ENCODE peak calls at places on chromosomes 1 and 21, in six cellular contexts. One of them, this sample, is unnamed.

GRCh38 chr21:45000637-45001133 is 60.9 kb downstream of the SLX9 start:
- DNase-seq in K562: no peak
- DNase-seq in GM12878: no peak
- DNase-seq in HCT116: no peak
- DNase-seq in SK-N-SH: no peak
- DNase-seq in HepG2: no peak
- DNase-seq in this sample: no peak

GRCh38 chr1:51627672-51628071 is 10.8 kb downstream of the OSBPL9 start:
- DNase-seq in K562: no peak
- DNase-seq in GM12878: no peak
- DNase-seq in HCT116: no peak
- DNase-seq in SK-N-SH: peak; percentile 38
- DNase-seq in HepG2: peak; percentile 49
- DNase-seq in this sample: no peak

GRCh38 chr1:15950763-15951295 is 25.1 kb downstream of the ZBTB17 start:
- DNase-seq in K562: peak; percentile 60
- DNase-seq in GM12878: no peak
- DNase-seq in HCT116: no peak
- DNase-seq in SK-N-SH: no peak
- DNase-seq in HepG2: no peak
- DNase-seq in this sample: no peak

GRCh38 chr1:37325010-37325409 is 149.4 kb upstream of the ZC3H12A start:
- DNase-seq in K562: no peak
- DNase-seq in GM12878: no peak
- DNase-seq in HCT116: no peak
- DNase-seq in SK-N-SH: no peak
- DNase-seq in HepG2: no peak
- DNase-seq in this sample: no peak

GRCh38 chr1:37794372-37795339 is 1.0 kb downstream of the MANEAL start:
- DNase-seq in K562: no peak
- DNase-seq in GM12878: no peak
- DNase-seq in HCT116: no peak
- DNase-seq in SK-N-SH: peak; percentile 76
- DNase-seq in HepG2: no peak
- DNase-seq in this sample: peak; percentile 31

GRCh38 chr21:22758478-22758877 is 1760.3 kb downstream of the NCAM2 start:
- DNase-seq in K562: no peak
- DNase-seq in GM12878: no peak
- DNase-seq in HCT116: no peak
- DNase-seq in SK-N-SH: no peak
- DNase-seq in HepG2: no peak
- DNase-seq in this sample: no peak

GRCh38 chr1:202235856-202236837 is 42.5 kb downstream of the LGR6 start:
- DNase-seq in K562: peak; percentile 97
- DNase-seq in GM12878: peak; percentile 12
- DNase-seq in HCT116: peak; percentile 86
- DNase-seq in SK-N-SH: peak; percentile 87
- DNase-seq in HepG2: peak; percentile 66
- DNase-seq in this sample: peak; percentile 88

GRCh38 chr1:153792631-153793041 is 17.4 kb downstream of the SLC27A3 start:
- DNase-seq in K562: no peak
- DNase-seq in GM12878: no peak
- DNase-seq in HCT116: no peak
- DNase-seq in SK-N-SH: no peak
- DNase-seq in HepG2: no peak
- DNase-seq in this sample: no peak

GRCh38 chr1:24768873-24769605 is 23.8 kb downstream of the CLIC4 start:
- DNase-seq in K562: no peak
- DNase-seq in GM12878: no peak
- DNase-seq in HCT116: no peak
- DNase-seq in SK-N-SH: no peak
- DNase-seq in HepG2: no peak
- DNase-seq in this sample: no peak

GRCh38 chr1:42146127-42146915 is 6.9 kb upstream of the GUCA2B start:
- DNase-seq in K562: no peak
- DNase-seq in GM12878: no peak
- DNase-seq in HCT116: no peak
- DNase-seq in SK-N-SH: no peak
- DNase-seq in HepG2: no peak
- DNase-seq in this sample: no peak

GRCh38 chr1:31444725-31445448 is 31.9 kb downstream of the SERINC2 start:
- DNase-seq in K562: no peak
- DNase-seq in GM12878: no peak
- DNase-seq in HCT116: no peak
- DNase-seq in SK-N-SH: no peak
- DNase-seq in HepG2: peak; percentile 97
- DNase-seq in this sample: no peak

GRCh38 chr1:43639990-43640794 is 9.8 kb upstream of the KDM4A start:
- DNase-seq in K562: no peak
- DNase-seq in GM12878: no peak
- DNase-seq in HCT116: no peak
- DNase-seq in SK-N-SH: no peak
- DNase-seq in HepG2: no peak
- DNase-seq in this sample: peak; percentile 45

GRCh38 chr1:160108888-160109662 is 6.5 kb upstream of the ATP1A2 start:
- DNase-seq in K562: no peak
- DNase-seq in GM12878: no peak
- DNase-seq in HCT116: peak; percentile 69
- DNase-seq in SK-N-SH: peak; percentile 63
- DNase-seq in HepG2: peak; percentile 80
- DNase-seq in this sample: no peak

GRCh38 chr1:161427733-161428516 is 60.2 kb upstream of the CFAP126 start:
- DNase-seq in K562: peak; percentile 54
- DNase-seq in GM12878: peak; percentile 72
- DNase-seq in HCT116: peak; percentile 63
- DNase-seq in SK-N-SH: peak; percentile 36
- DNase-seq in HepG2: peak; percentile 35
- DNase-seq in this sample: peak; percentile 56

GRCh38 chr1:227351443-227351842 is 33.2 kb upstream of the CDC42BPA start:
- DNase-seq in K562: no peak
- DNase-seq in GM12878: no peak
- DNase-seq in HCT116: no peak
- DNase-seq in SK-N-SH: peak; percentile 42
- DNase-seq in HepG2: no peak
- DNase-seq in this sample: no peak

GRCh38 chr1:13540871-13541270 is 27.1 kb upstream of the LRRC38 start:
- DNase-seq in K562: no peak
- DNase-seq in GM12878: no peak
- DNase-seq in HCT116: no peak
- DNase-seq in SK-N-SH: no peak
- DNase-seq in HepG2: no peak
- DNase-seq in this sample: no peak

GRCh38 chr1:196677781-196678509 is 26.1 kb downstream of the CFH start:
- DNase-seq in K562: no peak
- DNase-seq in GM12878: no peak
- DNase-seq in HCT116: no peak
- DNase-seq in SK-N-SH: no peak
- DNase-seq in HepG2: no peak
- DNase-seq in this sample: peak; percentile 20

GRCh38 chr1:65067491-65068201 is 80.4 kb upstream of the AK4 start:
- DNase-seq in K562: peak; percentile 76
- DNase-seq in GM12878: no peak
- DNase-seq in HCT116: peak; percentile 46
- DNase-seq in SK-N-SH: peak; percentile 86
- DNase-seq in HepG2: peak; percentile 29
- DNase-seq in this sample: peak; percentile 31

GRCh38 chr1:165162671-165163241 is 193.8 kb downstream of the LMX1A start:
- DNase-seq in K562: no peak
- DNase-seq in GM12878: no peak
- DNase-seq in HCT116: no peak
- DNase-seq in SK-N-SH: peak; percentile 6
- DNase-seq in HepG2: peak; percentile 2
- DNase-seq in this sample: peak; percentile 38

GRCh38 chr1:111948209-111949131 is 41.0 kb downstream of the KCND3 start:
- DNase-seq in K562: no peak
- DNase-seq in GM12878: no peak
- DNase-seq in HCT116: no peak
- DNase-seq in SK-N-SH: peak; percentile 54
- DNase-seq in HepG2: no peak
- DNase-seq in this sample: peak; percentile 5
- TF ChIP-seq JUND in K562: no peak
- TF ChIP-seq JUND in GM12878: no peak
- TF ChIP-seq JUND in HCT116: no peak
- TF ChIP-seq JUND in SK-N-SH: no peak
- TF ChIP-seq JUND in HepG2: no peak
- TF ChIP-seq JUND in this sample: no peak

GRCh38 chr1:6554907-6555778 is at the start of gene TAS1R1:
- DNase-seq in K562: no peak
- DNase-seq in GM12878: no peak
- DNase-seq in HCT116: no peak
- DNase-seq in SK-N-SH: no peak
- DNase-seq in HepG2: no peak
- DNase-seq in this sample: no peak

GRCh38 chr1:6560267-6560666 is 5.2 kb downstream of the TAS1R1 start:
- DNase-seq in K562: no peak
- DNase-seq in GM12878: no peak
- DNase-seq in HCT116: no peak
- DNase-seq in SK-N-SH: no peak
- DNase-seq in HepG2: no peak
- DNase-seq in this sample: no peak

GRCh38 chr1:6557597-6557996 is 2.5 kb downstream of the TAS1R1 start:
- DNase-seq in K562: no peak
- DNase-seq in GM12878: no peak
- DNase-seq in HCT116: no peak
- DNase-seq in SK-N-SH: no peak
- DNase-seq in HepG2: no peak
- DNase-seq in this sample: no peak

DNA sequence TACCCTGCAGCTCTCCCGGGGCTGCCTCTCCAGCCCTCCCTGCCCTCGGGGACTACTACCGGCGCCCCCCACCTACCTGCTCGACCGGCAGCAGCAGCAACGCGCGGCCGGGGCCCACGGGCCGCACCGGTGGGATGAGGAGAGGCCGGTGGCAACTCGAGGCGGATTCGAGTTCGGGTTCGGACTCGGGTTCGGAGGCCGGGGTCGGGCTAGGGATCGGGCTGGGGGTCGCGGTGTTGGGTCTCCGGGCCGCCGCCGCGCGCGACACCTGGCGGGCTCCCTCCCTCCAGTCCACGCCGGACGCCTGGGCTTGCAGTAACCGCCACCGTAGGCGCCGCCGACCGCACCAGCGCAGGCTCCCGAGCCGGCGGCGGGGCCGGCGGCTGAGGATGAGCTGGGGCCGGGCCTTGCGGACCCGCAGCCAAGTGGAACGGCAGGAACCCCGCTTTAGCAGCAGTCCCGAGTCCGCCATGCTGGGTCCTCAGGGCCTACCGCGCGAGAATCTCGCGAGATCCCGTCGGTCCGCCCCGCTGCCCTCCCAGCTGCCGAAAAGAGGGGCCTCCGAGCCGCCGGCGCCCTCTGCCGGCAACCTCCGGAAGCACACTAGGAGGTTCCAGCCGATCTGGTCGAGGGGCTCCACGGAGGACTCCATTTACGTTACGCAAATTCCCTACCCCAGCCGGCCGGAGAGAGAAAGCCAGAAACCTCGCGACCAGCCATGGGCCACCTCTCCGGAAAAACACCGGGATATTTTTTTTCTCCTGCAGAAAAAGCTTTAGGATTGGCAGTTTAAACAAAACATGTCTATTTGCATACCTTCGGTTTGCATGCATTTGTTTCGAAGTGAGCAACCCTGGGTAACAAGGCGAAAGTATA is at the start of gene NOL9:
- DNase-seq in K562: peak; percentile 99
- DNase-seq in GM12878: peak; percentile 68
- DNase-seq in HCT116: peak; percentile 78
- DNase-seq in SK-N-SH: peak; percentile 99
- DNase-seq in HepG2: peak; percentile 84
- DNase-seq in this sample: peak; percentile 76
- TF ChIP-seq JUND in K562: no peak
- TF ChIP-seq JUND in GM12878: no peak
- TF ChIP-seq JUND in HCT116: no peak
- TF ChIP-seq JUND in SK-N-SH: no peak
- TF ChIP-seq JUND in HepG2: no peak
- TF ChIP-seq JUND in this sample: no peak

DNA sequence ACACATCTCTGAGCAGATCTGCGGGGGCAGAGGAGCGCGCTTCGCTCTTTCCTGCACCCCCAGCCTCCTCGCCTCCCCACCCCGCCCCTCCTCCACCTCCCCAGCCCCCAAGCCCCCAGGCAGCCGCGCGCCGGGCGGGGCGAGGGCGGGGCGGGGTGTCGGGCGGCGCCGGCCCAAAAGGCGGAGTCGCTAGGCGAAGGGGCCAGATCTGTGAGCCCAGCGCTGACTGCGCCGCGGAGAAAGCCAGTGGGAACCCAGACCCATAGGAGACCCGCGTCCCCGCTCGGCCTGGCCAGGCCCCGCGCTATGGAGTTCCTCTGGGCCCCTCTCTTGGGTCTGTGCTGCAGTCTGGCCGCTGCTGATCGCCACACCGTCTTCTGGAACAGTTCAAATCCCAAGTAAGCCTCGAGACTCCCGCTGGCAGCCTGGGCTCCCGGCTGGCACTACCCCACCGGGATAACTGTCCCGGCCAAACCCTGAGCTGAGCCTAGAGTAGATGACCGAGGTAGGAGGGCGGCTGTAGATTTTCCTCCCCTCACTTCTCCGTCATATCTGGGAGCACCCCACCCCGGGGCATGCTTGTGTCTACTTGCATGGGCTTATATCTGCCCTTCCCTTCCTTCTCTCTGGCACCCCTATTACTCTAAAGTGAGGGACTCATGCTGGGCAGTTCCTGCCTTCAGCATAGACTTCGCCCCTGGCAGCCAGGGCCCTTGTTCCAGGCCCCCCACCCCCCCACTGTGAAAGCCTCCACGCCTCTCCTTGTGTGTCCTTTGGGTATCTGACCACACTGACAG is at the start of gene EFNA1:
- DNase-seq in K562: peak; percentile 78
- DNase-seq in GM12878: no peak
- DNase-seq in HCT116: no peak
- DNase-seq in SK-N-SH: peak; percentile 84
- DNase-seq in HepG2: peak; percentile 59
- DNase-seq in this sample: peak; percentile 83
- TF ChIP-seq JUND in K562: no peak
- TF ChIP-seq JUND in GM12878: no peak
- TF ChIP-seq JUND in HCT116: no peak
- TF ChIP-seq JUND in SK-N-SH: no peak
- TF ChIP-seq JUND in HepG2: no peak
- TF ChIP-seq JUND in this sample: no peak

GRCh38 chr21:46500224-46500861 is 41.7 kb downstream of the DIP2A start:
- DNase-seq in K562: peak; percentile 42
- DNase-seq in GM12878: no peak
- DNase-seq in HCT116: no peak
- DNase-seq in SK-N-SH: no peak
- DNase-seq in HepG2: peak; percentile 12
- DNase-seq in this sample: no peak
- TF ChIP-seq JUND in K562: peak; percentile 68
- TF ChIP-seq JUND in GM12878: no peak
- TF ChIP-seq JUND in HCT116: no peak
- TF ChIP-seq JUND in SK-N-SH: no peak
- TF ChIP-seq JUND in HepG2: no peak
- TF ChIP-seq JUND in this sample: no peak

GRCh38 chr1:200888349-200888838 is 6.3 kb upstream of the INAVA start:
- DNase-seq in K562: no peak
- DNase-seq in GM12878: peak; percentile 85
- DNase-seq in HCT116: no peak
- DNase-seq in SK-N-SH: no peak
- DNase-seq in HepG2: peak; percentile 67
- DNase-seq in this sample: no peak
- TF ChIP-seq JUND in K562: no peak
- TF ChIP-seq JUND in GM12878: no peak
- TF ChIP-seq JUND in HCT116: no peak
- TF ChIP-seq JUND in SK-N-SH: no peak
- TF ChIP-seq JUND in HepG2: no peak
- TF ChIP-seq JUND in this sample: no peak